ENCODE peak calls at places on chromosomes 5 and 9, in ten cellular contexts. U, H, V, Y, K, P, B, R, N and X are unnamed samples. For H3K27me3 and H3K9me3, the result is how much of the 10 kb centered on the place peaks cover.

GRCh38 chr9:134961331-134962064 is 43.8 kb upstream of the FCN1 start:
- DNase-seq in N (no peak), H (no peak), B (peak), U (no peak), K (no peak), P (no peak), R (no peak), V (peak), Y (no peak), X (no peak)

GRCh38 chr5:157624144-157624543 is 28.1 kb downstream of the SOX30 start:
- DNase-seq in K (no peak), N (no peak), H (no peak), B (no peak), U (no peak), V (no peak), R (no peak), P (no peak), Y (no peak), X (no peak)

GRCh38 chr5:55096860-55097259 is 5.6 kb upstream of the GZMA start:
- DNase-seq in V (no peak), U (no peak), Y (no peak), H (peak), R (no peak), B (no peak), K (no peak), P (no peak), N (no peak), X (no peak)

GRCh38 chr9:91415290-91415689 is 8.3 kb downstream of the NFIL3 start:
- DNase-seq in V (no peak), R (no peak), Y (no peak), U (no peak), H (no peak), B (no peak), N (no peak), K (no peak), P (no peak), X (no peak)

GRCh38 chr5:9924614-9925013 is 294.5 kb upstream of the TAS2R1 start:
- DNase-seq in N (peak), U (peak), B (no peak), R (no peak), V (no peak), H (no peak), K (no peak), P (peak), Y (no peak), X (peak)

GRCh38 chr9:88950341-88951141 is 40.7 kb upstream of the S1PR3 start:
- DNase-seq in U (no peak), N (peak), R (no peak), H (no peak), P (peak), Y (no peak), B (no peak), V (no peak), K (no peak), X (no peak)

GRCh38 chr9:128635266-128636023 is 21.2 kb downstream of the DYNC2I2 start:
- DNase-seq in R (peak), B (peak), H (peak), Y (peak), P (peak), K (peak), V (peak), U (peak), N (peak), X (peak)

GRCh38 chr9:86359480-86359879 is 5.3 kb upstream of the TUT7 start:
- DNase-seq in N (no peak), U (no peak), V (no peak), B (no peak), H (no peak), P (no peak), Y (no peak), R (peak), K (no peak), X (no peak)

GRCh38 chr9:19975499-19975898 is 186.7 kb upstream of the SLC24A2 start:
- DNase-seq in H (no peak), V (no peak), K (no peak), N (no peak), U (peak), P (no peak), Y (no peak), R (no peak), B (no peak), X (no peak)

GRCh38 chr5:6729400-6730310 is 16.4 kb downstream of the TENT4A start:
- DNase-seq in P (no peak), V (peak), N (no peak), U (no peak), H (peak), Y (peak), B (peak), K (no peak), R (peak), X (no peak)

GRCh38 chr5:180126716-180127681 is 55.4 kb upstream of the RNF130 start:
- DNase-seq in R (peak), P (peak), U (no peak), H (no peak), Y (peak), N (peak), B (peak), V (peak), K (no peak), X (peak)

GRCh38 chr5:38551020-38552017 is 5.1 kb downstream of the LIFR start:
- DNase-seq in Y (peak), R (peak), V (no peak), P (peak), N (peak), B (no peak), H (no peak), U (peak), K (no peak), X (peak)

GRCh38 chr5:155728146-155728856 is 598.7 kb upstream of the SGCD start:
- DNase-seq in N (peak), B (peak), P (peak), V (peak), U (peak), R (peak), H (peak), Y (peak), K (peak), X (no peak)

GRCh38 chr9:4170231-4170630 is 129.6 kb downstream of the GLIS3 start:
- DNase-seq in H (no peak), K (no peak), U (peak), P (peak), V (no peak), B (no peak), R (no peak), N (no peak), Y (no peak), X (no peak)

GRCh38 chr9:134698587-134699342 is 57.2 kb downstream of the COL5A1 start:
- DNase-seq in V (peak), K (peak), Y (peak), H (peak), R (peak), P (peak), N (peak), U (peak), B (peak), X (peak)

GRCh38 chr9:77433675-77434445 is 214.3 kb downstream of the GNA14 start:
- DNase-seq in K (peak), N (peak), P (peak), H (peak), B (peak), Y (peak), R (peak), V (peak), U (peak), X (peak)

GRCh38 chr5:179337227-179338122 is 7.8 kb downstream of the ADAMTS2 start:
- DNase-seq in V (no peak), H (no peak), B (no peak), P (no peak), Y (no peak), K (no peak), R (no peak), U (no peak), N (no peak), X (no peak)

GRCh38 chr5:109453251-109453650 is 43.5 kb upstream of the PJA2 start:
- DNase-seq in P (peak), K (no peak), V (no peak), Y (no peak), R (no peak), H (no peak), B (no peak), U (no peak), N (no peak), X (no peak)

GRCh38 chr5:77697692-77698091 is 59.2 kb upstream of the OTP start:
- DNase-seq in B (no peak), N (no peak), H (no peak), V (no peak), R (peak), K (no peak), U (no peak), P (no peak), Y (peak), X (no peak)

GRCh38 chr5:675876-676698 is 17.1 kb downstream of the TPPP start:
- DNase-seq in H (no peak), P (no peak), U (no peak), Y (peak), R (no peak), K (peak), B (peak), V (peak), N (no peak), X (peak)

GRCh38 chr5:177988989-177989625 is 6.9 kb downstream of the PROP1 start:
- DNase-seq in U (no peak), P (no peak), R (no peak), K (no peak), V (no peak), Y (no peak), B (no peak), H (no peak), N (no peak), X (no peak)

GRCh38 chr5:92769986-92770385 is 811.0 kb downstream of the NR2F1-AS1 start:
- DNase-seq in U (no peak), B (no peak), R (no peak), K (no peak), N (peak), Y (no peak), P (peak), V (no peak), H (no peak), X (no peak)

GRCh38 chr9:130698514-130698913 is 4.9 kb downstream of the EXOSC2 start:
- DNase-seq in P (peak), U (no peak), K (no peak), B (no peak), N (peak), H (no peak), Y (no peak), R (no peak), V (no peak), X (peak)

GRCh38 chr9:26243722-26244121 is 565.5 kb upstream of the TUSC1 start:
- DNase-seq in U (no peak), V (no peak), N (no peak), K (no peak), H (no peak), B (no peak), R (no peak), Y (no peak), P (peak), X (no peak)

GRCh38 chr9:37947987-37948386 is 44.1 kb upstream of the SLC25A51 start:
- DNase-seq in P (peak), U (peak), B (peak), V (no peak), Y (no peak), R (no peak), H (no peak), N (no peak), K (no peak), X (no peak)

GRCh38 chr9:13568851-13569618 is 289.5 kb upstream of the MPDZ start:
- DNase-seq in H (no peak), B (no peak), N (peak), V (peak), K (peak), Y (no peak), P (no peak), R (no peak), U (peak), X (no peak)

GRCh38 chr5:159324986-159325385 is 5.3 kb downstream of the IL12B start:
- DNase-seq in H (no peak), N (no peak), V (no peak), Y (no peak), K (no peak), R (no peak), B (no peak), P (no peak), U (no peak), X (no peak)

GRCh38 chr5:124923131-124923530 is 176.7 kb upstream of the ZNF608 start:
- DNase-seq in V (no peak), H (no peak), K (no peak), P (peak), N (peak), R (no peak), B (no peak), U (no peak), Y (no peak), X (peak)

GRCh38 chr5:111069839-111070238 is 1.7 kb upstream of the TSLP start:
- DNase-seq in R (no peak), U (no peak), B (no peak), N (peak), V (no peak), Y (no peak), P (peak), K (no peak), H (no peak), X (no peak)

GRCh38 chr9:34211395-34211794 is 32.6 kb downstream of the UBAP1 start:
- DNase-seq in H (no peak), U (no peak), P (no peak), Y (no peak), B (no peak), R (no peak), K (no peak), V (no peak), N (no peak), X (no peak)

GRCh38 chr5:78009937-78010527 is 233.9 kb upstream of the TBCA start:
- DNase-seq in N (peak), K (no peak), H (no peak), P (peak), B (no peak), U (no peak), R (no peak), V (no peak), Y (no peak), X (peak)

GRCh38 chr9:113674436-113674835 is 201.7 kb upstream of the ZNF618 start:
- DNase-seq in N (peak), U (peak), V (no peak), K (no peak), Y (no peak), H (no peak), P (peak), R (peak), B (no peak), X (no peak)

GRCh38 chr5:176793343-176793699 is 17.0 kb upstream of the UNC5A start:
- DNase-seq in R (no peak), V (no peak), Y (peak), K (no peak), B (no peak), H (no peak), P (no peak), N (no peak), U (peak), X (no peak)
- H3K27me3 ChIP-seq in R (under half), V (under half), Y (under half), K (half or more), B (half or more), H (half or more), P (half or more), N (under half), U (under half), X (half or more)

DNA sequence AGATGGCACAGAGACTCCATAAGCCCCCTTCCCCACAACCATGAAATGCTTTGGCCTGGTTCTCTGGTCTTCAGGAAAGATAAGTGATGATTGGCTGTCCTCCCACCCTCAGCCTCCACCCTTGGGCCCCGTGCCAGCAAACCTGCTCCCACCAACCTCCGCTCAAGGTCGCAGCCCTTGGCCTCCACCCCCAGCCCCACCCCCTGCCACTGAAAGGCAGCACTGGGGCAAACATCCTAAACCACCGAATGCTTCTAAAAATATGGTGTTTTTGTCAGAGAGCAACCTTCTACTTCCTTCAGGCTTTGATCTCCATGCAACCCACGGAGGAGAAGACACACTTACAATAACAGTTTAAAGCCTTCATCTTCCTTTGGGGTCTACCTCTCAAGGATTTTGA is 24.0 kb upstream of the TCF7 start:
- DNase-seq in Y (no peak), K (no peak), B (no peak), V (no peak), N (no peak), R (no peak), H (no peak), P (no peak), U (no peak), X (no peak)
- H3K4me3 ChIP-seq in Y (no peak), K (no peak), B (no peak), V (no peak), N (no peak), R (no peak), H (no peak), P (no peak), U (no peak), X (no peak)

GRCh38 chr9:8356406-8356805 is 556.8 kb upstream of the DMAC1 start:
- DNase-seq in B (no peak), R (no peak), P (no peak), Y (no peak), K (no peak), U (no peak), N (no peak), H (no peak), V (no peak), X (no peak)
- H3K9me3 ChIP-seq in B (under half), R (under half), P (under half), Y (under half), K (under half), U (under half), N (under half), H (under half), V (under half), X (under half)

GRCh38 chr9:126612329-126612812 is 1.4 kb upstream of the LMX1B start:
- DNase-seq in N (no peak), R (no peak), B (no peak), P (no peak), Y (no peak), K (peak), V (no peak), U (no peak), H (no peak), X (no peak)

GRCh38 chr9:126612813-126613641 is 701 bp upstream of the LMX1B start:
- DNase-seq in V (no peak), B (peak), R (no peak), U (peak), N (no peak), K (peak), Y (no peak), P (peak), H (no peak), X (no peak)

GRCh38 chr9:126609711-126610388 is 3.9 kb upstream of the LMX1B start:
- DNase-seq in R (no peak), U (no peak), N (no peak), K (no peak), P (no peak), B (peak), H (no peak), V (peak), Y (no peak), X (no peak)

GRCh38 chr9:126611592-126612328 is 2.0 kb upstream of the LMX1B start:
- DNase-seq in H (peak), B (peak), U (peak), P (peak), Y (peak), N (peak), V (peak), R (peak), K (peak), X (peak)

GRCh38 chr9:126611188-126611587 is 2.5 kb upstream of the LMX1B start:
- DNase-seq in K (peak), V (no peak), H (no peak), R (no peak), P (no peak), Y (no peak), B (no peak), N (no peak), U (no peak), X (no peak)
- H3K27me3 ChIP-seq in K (half or more), V (under half), H (half or more), R (half or more), P (under half), Y (half or more), B (half or more), N (half or more), U (under half), X (half or more)

GRCh38 chr5:173004447-173004846 is 20.9 kb downstream of the ATP6V0E1 start:
- DNase-seq in V (no peak), R (no peak), P (no peak), Y (no peak), K (no peak), H (no peak), B (no peak), U (no peak), N (no peak), X (no peak)

GRCh38 chr5:173003360-173003759 is 19.8 kb downstream of the ATP6V0E1 start:
- DNase-seq in Y (no peak), P (no peak), R (no peak), H (no peak), B (no peak), V (no peak), N (no peak), K (no peak), U (no peak), X (no peak)

GRCh38 chr5:172999351-172999973 is 15.9 kb downstream of the ATP6V0E1 start:
- DNase-seq in Y (no peak), N (no peak), B (no peak), R (no peak), K (no peak), U (peak), H (no peak), P (no peak), V (no peak), X (no peak)

GRCh38 chr5:173001229-173001841 is 17.8 kb downstream of the ATP6V0E1 start:
- DNase-seq in V (no peak), B (no peak), K (no peak), U (no peak), R (no peak), Y (no peak), P (no peak), N (no peak), H (no peak), X (no peak)

DNA sequence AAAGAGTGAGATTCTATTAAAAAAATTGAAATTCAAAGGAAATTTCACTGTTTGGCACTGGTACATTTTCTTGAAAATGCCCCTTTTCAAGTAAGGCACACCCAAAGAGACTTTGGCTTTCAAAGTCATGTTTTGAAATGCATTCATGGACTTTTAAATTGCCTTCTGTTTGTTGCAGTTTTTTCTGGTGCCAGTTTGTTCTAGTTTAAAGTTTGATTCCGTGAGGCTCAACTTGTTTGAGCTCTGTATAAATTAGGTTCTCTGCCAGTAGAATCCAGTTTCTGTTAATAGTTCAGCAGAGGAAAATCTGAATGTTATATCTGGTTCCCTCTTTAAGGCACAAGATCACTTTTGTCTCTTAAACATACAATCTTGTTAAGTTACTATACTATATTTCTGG is 16.4 kb downstream of the ATP6V0E1 start:
- DNase-seq in B (no peak), U (no peak), N (no peak), K (no peak), Y (no peak), P (peak), R (no peak), V (no peak), H (no peak), X (no peak)
- H3K4me3 ChIP-seq in B (no peak), U (no peak), N (no peak), K (no peak), Y (no peak), P (no peak), R (no peak), V (no peak), H (no peak), X (no peak)